ENCODE peak calls at places on chromosome 1, in seven cellular contexts. W, T, Y, Z, X, C and L are unnamed samples.

GRCh38 chr1:23163395-23163794 is 5.3 kb downstream of the LUZP1 start:
- DNase-seq in Y (no peak), C (no peak), X (no peak), Z (no peak), W (no peak), T (no peak), L (no peak)

GRCh38 chr1:244346972-244347618 is 104.6 kb downstream of the ADSS2 start:
- DNase-seq in X (no peak), T (no peak), Z (no peak), Y (no peak), C (no peak), W (no peak), L (no peak)

GRCh38 chr1:181100015-181100905 is 11.8 kb downstream of the IER5 start:
- DNase-seq in Y (no peak), X (peak; percentile 72), C (no peak), W (no peak), T (no peak), Z (no peak), L (peak; percentile 74)

GRCh38 chr1:167524651-167525050 is 6.3 kb upstream of the CD247 start:
- DNase-seq in C (no peak), X (no peak), T (no peak), Y (no peak), Z (no peak), W (no peak), L (no peak)

GRCh38 chr1:23101891-23102688 is 66.6 kb downstream of the LUZP1 start:
- DNase-seq in C (no peak), X (peak; percentile 72), W (no peak), Z (no peak), T (no peak), Y (no peak), L (peak; percentile 76)

GRCh38 chr1:23200885-23201284 is 16.4 kb downstream of the HTR1D start:
- DNase-seq in T (peak; percentile 31), C (no peak), Z (no peak), Y (no peak), W (no peak), X (no peak), L (no peak)

GRCh38 chr1:17060129-17060868 is 6.5 kb upstream of the SDHB start:
- DNase-seq in C (no peak), W (no peak), T (peak; percentile 22), Z (no peak), X (no peak), Y (no peak), L (no peak)

GRCh38 chr1:39738622-39739366 is at the start of gene PPIE:
- DNase-seq in T (peak; percentile 93), C (peak; percentile 92), W (peak; percentile 98), Z (peak; percentile 96), X (peak; percentile 61), Y (peak; percentile 97), L (peak; percentile 77)

GRCh38 chr1:214072758-214073157 is 85.0 kb downstream of the PROX1 start:
- DNase-seq in W (no peak), C (no peak), Y (no peak), X (no peak), T (no peak), Z (no peak), L (no peak)

GRCh38 chr1:229717774-229718173 is 91.7 kb downstream of the URB2 start:
- DNase-seq in Z (no peak), X (no peak), W (no peak), C (no peak), T (peak; percentile 16), Y (no peak), L (no peak)

GRCh38 chr1:43572551-43572950 is 41.9 kb downstream of the PTPRF start:
- DNase-seq in C (no peak), W (no peak), Y (no peak), X (peak; percentile 18), T (no peak), Z (no peak), L (no peak)

GRCh38 chr1:30378991-30379581 is 344.3 kb downstream of the MATN1 start:
- DNase-seq in Z (peak; percentile 58), T (peak; percentile 39), C (peak; percentile 51), W (peak; percentile 56), Y (no peak), X (no peak), L (peak; percentile 21)

GRCh38 chr1:229431270-229432115 is 2.4 kb downstream of the ACTA1 start:
- DNase-seq in X (no peak), C (no peak), T (no peak), W (no peak), Y (no peak), Z (no peak), L (no peak)

GRCh38 chr1:21598904-21599303 is 70.3 kb downstream of the RAP1GAP start:
- DNase-seq in X (no peak), T (no peak), W (no peak), C (no peak), Z (no peak), Y (no peak), L (no peak)

GRCh38 chr1:219528633-219529032 is 84.3 kb downstream of the ZC3H11B start:
- DNase-seq in T (no peak), Z (no peak), C (no peak), W (no peak), X (no peak), Y (no peak), L (no peak)

GRCh38 chr1:224544276-224544675 is 71.8 kb upstream of the CNIH3 start:
- DNase-seq in Z (no peak), Y (no peak), X (no peak), C (no peak), T (no peak), W (no peak), L (no peak)

GRCh38 chr1:47972864-47973437 is 24.2 kb downstream of the TRABD2B start:
- DNase-seq in C (no peak), W (no peak), X (no peak), Z (no peak), Y (no peak), T (no peak), L (no peak)
- TF ChIP-seq CTCF in C (no peak), W (peak; percentile 15), X (peak; percentile 44), Z (no peak), Y (no peak), T (peak; percentile 53), L (peak; percentile 54)

DNA sequence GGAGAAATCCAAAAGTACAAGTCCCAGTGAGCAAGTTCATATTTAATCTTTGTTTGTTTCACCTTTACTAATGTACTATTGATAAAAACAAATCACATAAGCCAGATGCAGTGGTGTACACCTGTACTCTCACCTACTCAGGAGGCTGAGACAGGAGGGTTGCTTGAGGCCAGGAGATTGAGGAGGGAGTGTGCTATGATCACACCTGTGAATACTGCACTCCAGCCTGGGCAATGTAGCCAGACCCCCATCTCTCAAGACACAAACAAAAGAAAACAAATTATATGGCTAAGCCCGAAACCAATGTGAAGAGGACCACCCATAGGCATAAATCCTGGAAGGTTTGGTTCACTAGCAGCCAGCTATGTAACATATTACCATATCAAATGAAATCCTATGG is 9.6 kb upstream of the USP24 start:
- DNase-seq in Z (no peak), C (no peak), X (no peak), Y (no peak), W (no peak), T (no peak), L (no peak)
- H3K4me3 ChIP-seq in Z (no peak overlapping the region), C (no peak overlapping the region), X (no peak overlapping the region), Y (no peak overlapping the region), W (no peak overlapping the region), T (no peak overlapping the region), L (no peak overlapping the region)

DNA sequence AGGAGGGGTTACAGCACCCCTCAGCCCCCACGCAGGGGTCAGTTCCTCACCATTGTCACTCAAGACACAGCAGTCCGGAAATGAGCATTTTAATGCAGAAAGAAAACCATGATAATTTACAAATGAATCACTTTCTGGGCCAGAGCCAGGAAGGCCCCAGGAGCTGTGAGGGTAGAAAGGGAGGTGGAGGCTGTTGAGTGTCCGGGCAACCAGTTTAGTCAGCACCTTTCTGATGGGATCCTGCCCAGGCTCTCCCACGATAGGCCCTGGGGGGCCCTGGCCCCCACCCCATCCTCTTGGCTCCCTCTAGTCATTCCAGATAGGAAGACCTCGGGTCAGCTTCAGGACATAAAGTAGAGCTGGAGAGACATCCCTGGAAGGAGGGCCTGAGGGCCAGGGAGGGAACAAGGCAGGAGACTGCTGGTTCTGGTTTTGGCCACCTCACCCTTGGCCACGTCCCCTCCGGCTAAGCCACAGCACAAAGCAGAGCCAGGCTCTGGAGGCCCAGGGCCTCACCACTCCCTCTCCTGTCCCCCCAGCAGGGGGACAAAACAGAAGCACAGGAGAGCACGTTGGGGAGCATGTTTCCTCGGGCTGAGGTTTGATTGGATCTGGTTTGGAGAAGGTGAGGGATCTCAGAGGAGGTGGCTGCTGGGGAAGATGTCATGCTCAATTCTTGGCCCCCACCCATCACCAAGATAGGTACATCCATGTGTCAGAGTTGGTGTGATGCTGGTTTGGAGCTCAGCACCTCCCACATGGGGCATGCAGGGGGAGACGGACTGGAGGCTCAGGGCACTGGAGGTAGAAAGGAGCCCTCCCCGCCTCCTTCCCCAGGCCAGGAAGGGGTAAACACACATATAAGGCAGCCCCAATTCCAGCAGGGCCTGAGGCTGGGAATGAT is 20.6 kb downstream of the ETNK2 start:
- DNase-seq in X (peak; percentile 88), Z (no peak), Y (peak; percentile 40), W (no peak), C (no peak), T (peak; percentile 84), L (peak; percentile 83)
- TF ChIP-seq CTCF in X (no peak), Z (no peak), Y (no peak), W (no peak), C (no peak), T (peak; percentile 30), L (no peak)

GRCh38 chr1:53754484-53755312 is 15.7 kb upstream of the GLIS1 start:
- DNase-seq in W (no peak), X (no peak), Y (no peak), C (no peak), T (peak; percentile 85), Z (no peak), L (peak; percentile 50)
- H3K4me3 ChIP-seq in W (no peak overlapping the region), X (no peak overlapping the region), Y (no peak overlapping the region), C (no peak overlapping the region), T (no peak overlapping the region), Z (no peak overlapping the region), L (no peak overlapping the region)

GRCh38 chr1:15176120-15176519 is 22.6 kb downstream of the TMEM51 start:
- DNase-seq in T (no peak), C (no peak), X (no peak), W (no peak), Y (no peak), Z (no peak), L (no peak)
- TF ChIP-seq CTCF in T (no peak), C (no peak), X (no peak), W (no peak), Y (no peak), Z (no peak), L (no peak)

DNA sequence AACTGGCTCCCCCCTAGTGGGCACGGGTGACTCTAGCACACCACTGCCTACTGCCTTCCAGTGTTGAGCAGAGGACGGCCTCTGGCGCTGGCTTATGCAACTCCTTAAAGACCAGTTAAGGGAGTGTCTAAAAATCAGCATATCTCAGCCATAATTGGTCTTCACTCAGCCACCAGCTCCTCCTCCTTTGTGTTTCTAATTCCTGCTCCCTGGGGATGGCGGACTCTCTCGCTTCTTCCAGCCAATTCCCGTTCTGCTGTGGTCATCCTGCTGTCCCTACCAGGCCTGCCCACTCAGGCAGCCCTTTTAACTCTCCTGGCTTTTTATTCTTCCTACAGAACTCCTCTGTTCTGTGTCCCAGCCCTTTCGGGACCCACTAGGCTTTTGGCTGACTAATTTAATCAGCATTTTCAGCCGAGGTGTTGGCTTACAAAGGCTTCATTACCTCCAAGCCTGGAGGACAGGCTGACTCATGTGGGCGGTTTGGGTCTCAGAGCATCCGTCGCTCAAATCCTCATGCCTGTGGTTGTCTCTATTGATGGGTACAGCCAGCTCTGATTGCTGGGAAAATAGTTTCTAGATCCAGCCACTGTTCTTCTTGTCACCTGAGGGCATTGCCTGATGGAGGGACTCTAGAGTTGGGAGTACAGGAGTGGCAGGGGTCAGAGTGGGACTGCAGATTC is 332.5 kb downstream of the CAMTA1 start:
- DNase-seq in W (no peak), Z (no peak), Y (peak; percentile 16), X (peak; percentile 55), T (peak; percentile 92), C (peak; percentile 61), L (peak; percentile 96)
- H3K4me3 ChIP-seq in W (no peak overlapping the region), Z (no peak overlapping the region), Y (no peak overlapping the region), X (no peak overlapping the region), T (peak overlapping the region; percentile 38), C (no peak overlapping the region), L (peak overlapping the region; percentile 27)